ENCODE peak calls at places on chromosomes 4 and X, in seven cellular contexts. J is HCT116, W is GM12878, F is HEK293T, I is K562, S is H1, E is HepG2. R is an unnamed sample.

GRCh38 chrX:71489540-71489939 is 43.4 kb upstream of the OGT start:
- DNase-seq in J (no peak), F (no peak), S (no peak), I (no peak), W (no peak), E (no peak), R (no peak)

GRCh38 chr4:72330381-72330780 is 238.6 kb downstream of the ADAMTS3 start:
- DNase-seq in I (no peak), J (no peak), F (no peak), W (no peak), E (no peak), S (no peak), R (no peak)

GRCh38 chr4:146407669-146408084 is 114.1 kb downstream of the SLC10A7 start:
- DNase-seq in F (no peak), S (no peak), J (no peak), I (peak), W (no peak), E (no peak), R (no peak)

GRCh38 chr4:147968641-147969040 is 236.8 kb downstream of the ARHGAP10 start:
- DNase-seq in E (no peak), W (no peak), I (no peak), J (no peak), S (no peak), F (no peak), R (no peak)

GRCh38 chrX:86012188-86012587 is 35.2 kb downstream of the CHM start:
- DNase-seq in W (no peak), S (no peak), I (no peak), J (no peak), E (no peak), F (no peak), R (no peak)

GRCh38 chr4:6988016-6988715 is 55.0 kb upstream of the TADA2B start:
- DNase-seq in J (no peak), S (no peak), E (no peak), W (no peak), F (no peak), I (peak), R (no peak)

GRCh38 chr4:107011312-107011711 is 24.8 kb downstream of the DKK2 start:
- DNase-seq in I (no peak), W (no peak), E (no peak), J (no peak), F (no peak), S (no peak), R (no peak)

GRCh38 chr4:61079427-61079826 is 120.7 kb upstream of the ADGRL3 start:
- DNase-seq in W (no peak), E (no peak), S (no peak), I (no peak), J (no peak), F (no peak), R (no peak)

GRCh38 chr4:702618-703048 is 3.0 kb upstream of the PCGF3 start:
- DNase-seq in F (no peak), W (no peak), J (no peak), I (peak), S (no peak), E (no peak), R (no peak)

GRCh38 chr4:164081801-164082200 is 587.3 kb downstream of the TMA16 start:
- DNase-seq in I (no peak), E (no peak), F (no peak), S (no peak), W (no peak), J (no peak), R (no peak)

GRCh38 chr4:73707269-73707875 is 33.0 kb upstream of the CXCL8 start:
- DNase-seq in W (no peak), E (no peak), I (no peak), J (no peak), F (no peak), S (no peak), R (no peak)

GRCh38 chrX:38641197-38641596 is 79.9 kb downstream of the TSPAN7 start:
- DNase-seq in S (no peak), I (no peak), E (no peak), F (no peak), J (no peak), W (no peak), R (no peak)

GRCh38 chr4:4542824-4543485 is 1.1 kb upstream of the STX18 start:
- DNase-seq in E (peak), J (no peak), S (no peak), I (no peak), W (no peak), F (no peak), R (peak)
- TF ChIP-seq SP1 in E (no peak), J (no peak), S (no peak), I (no peak), W (no peak), F (no peak), R (no peak)

GRCh38 chr4:140092094-140092820 is 61.7 kb downstream of the MAML3 start:
- DNase-seq in S (peak), W (no peak), E (no peak), I (no peak), F (peak), J (no peak), R (peak)
- TF ChIP-seq SP1 in S (no peak), W (no peak), E (no peak), I (no peak), F (no peak), J (peak), R (no peak)

GRCh38 chrX:100975212-100975611 is 5.7 kb downstream of the ARL13A start:
- DNase-seq in J (no peak), S (no peak), F (no peak), I (no peak), W (no peak), E (no peak), R (no peak)

GRCh38 chrX:100984818-100985217 is 15.3 kb downstream of the ARL13A start:
- DNase-seq in E (no peak), W (no peak), J (no peak), F (no peak), I (no peak), S (no peak), R (no peak)

GRCh38 chrX:100980608-100981497 is 11.3 kb downstream of the ARL13A start:
- DNase-seq in E (peak), J (peak), F (no peak), I (no peak), S (no peak), W (no peak), R (no peak)

GRCh38 chrX:100976211-100976610 is 6.7 kb downstream of the ARL13A start:
- DNase-seq in E (no peak), J (no peak), I (no peak), W (no peak), S (no peak), F (no peak), R (no peak)

DNA sequence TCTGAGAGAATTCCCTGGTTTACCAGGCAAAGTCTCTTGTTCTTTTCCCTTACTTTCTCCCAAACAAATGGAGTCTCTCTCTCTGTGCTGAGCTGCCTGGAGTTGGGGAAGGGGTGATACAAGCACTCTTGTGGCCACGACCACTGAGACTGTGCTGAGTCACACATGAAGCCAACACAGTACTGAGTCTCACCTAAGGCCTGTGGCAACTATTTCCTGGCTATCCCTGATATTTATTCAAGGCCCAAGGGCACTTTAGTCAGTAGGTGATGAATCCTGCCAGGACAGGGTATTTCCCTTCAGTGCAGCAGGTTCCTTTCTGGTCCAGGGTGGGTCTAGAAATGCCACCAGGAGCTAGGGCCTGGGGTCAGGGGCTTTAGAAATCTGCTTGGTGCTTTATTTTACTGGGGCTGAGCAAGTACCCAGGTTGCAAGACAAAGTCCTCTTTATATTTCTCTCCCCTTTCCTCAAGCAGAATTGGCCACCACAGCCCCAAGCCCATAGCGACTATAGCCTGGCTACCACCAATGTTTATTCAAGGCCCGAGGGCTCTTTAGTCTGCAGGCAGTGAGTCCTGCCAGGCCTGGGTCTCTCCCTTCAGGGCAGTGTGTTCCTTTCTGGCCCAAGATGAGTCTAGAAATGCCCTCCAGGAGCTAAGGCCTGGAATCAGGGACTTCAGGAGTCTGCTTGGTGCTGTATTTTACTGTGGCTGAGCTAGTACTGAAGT is 10.5 kb downstream of the ARL13A start:
- DNase-seq in F (no peak), I (no peak), E (peak), S (no peak), W (no peak), J (no peak), R (no peak)
- TF ChIP-seq SP1 in F (no peak), I (no peak), E (no peak), S (no peak), W (no peak), J (no peak), R (no peak)

GRCh38 chrX:123422875-123423274 is 238.8 kb downstream of the GRIA3 start:
- DNase-seq in W (no peak), F (peak), J (no peak), E (peak), I (peak), S (no peak), R (peak)
- TF ChIP-seq SP1 in W (no peak), F (no peak), J (no peak), E (no peak), I (no peak), S (no peak), R (no peak)

GRCh38 chr4:14339715-14340114 is 662.6 kb upstream of the CPEB2 start:
- DNase-seq in S (no peak), J (no peak), W (no peak), E (no peak), F (no peak), I (no peak), R (no peak)

GRCh38 chr4:14335872-14336271 is 666.4 kb upstream of the CPEB2 start:
- DNase-seq in W (no peak), F (no peak), J (no peak), S (no peak), E (no peak), I (no peak), R (no peak)

GRCh38 chr4:14338866-14339265 is 663.4 kb upstream of the CPEB2 start:
- DNase-seq in F (no peak), J (no peak), E (no peak), I (no peak), S (no peak), W (no peak), R (no peak)

GRCh38 chr4:14336656-14337055 is 665.6 kb upstream of the CPEB2 start:
- DNase-seq in W (no peak), F (no peak), I (no peak), J (no peak), S (no peak), E (no peak), R (no peak)

DNA sequence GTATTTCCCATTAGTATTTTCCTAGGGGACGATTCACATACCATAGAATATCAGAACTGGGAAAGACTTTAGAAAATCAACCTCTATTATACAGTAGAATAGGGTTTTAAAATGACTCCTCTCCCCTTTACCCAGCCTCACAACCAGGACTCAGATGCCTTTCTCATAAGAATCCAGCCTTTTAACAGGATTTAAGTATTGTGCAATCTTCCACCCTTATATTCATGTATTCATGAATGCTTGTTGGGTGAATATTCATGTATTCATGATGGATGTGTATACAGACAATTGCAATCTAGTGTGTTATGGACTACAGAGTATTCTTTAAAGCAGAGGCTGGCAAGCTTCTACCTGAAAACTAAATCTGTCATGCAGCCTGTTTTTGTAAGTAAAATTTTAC is 664.1 kb upstream of the CPEB2 start:
- DNase-seq in I (no peak), S (no peak), J (no peak), E (no peak), W (no peak), F (no peak), R (no peak)
- TF ChIP-seq SP1 in I (no peak), S (no peak), J (no peak), E (no peak), W (no peak), F (no peak), R (no peak)

DNA sequence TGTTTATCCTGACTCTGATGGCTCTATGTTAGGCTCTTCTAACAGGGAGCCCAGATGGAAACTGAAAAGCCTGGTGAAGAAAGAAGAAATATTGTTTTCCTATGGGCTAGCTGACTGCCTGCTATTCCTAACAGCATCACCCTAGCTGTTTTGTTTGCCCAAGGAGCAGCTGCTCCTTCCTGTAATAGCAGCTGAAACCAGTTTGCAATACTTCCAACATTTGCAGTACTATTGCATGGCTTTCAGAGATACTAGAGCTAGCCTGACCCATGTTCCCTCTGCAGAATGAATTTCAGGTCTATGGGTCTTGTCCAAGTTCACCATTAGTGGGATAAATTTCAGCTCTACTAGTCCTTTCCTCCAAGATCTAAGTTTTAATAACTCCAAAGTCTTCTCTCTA is 495.2 kb downstream of the INPP4B start:
- DNase-seq in F (no peak), E (no peak), W (no peak), I (no peak), J (no peak), S (no peak), R (no peak)
- TF ChIP-seq SP1 in F (no peak), E (no peak), W (no peak), I (no peak), J (no peak), S (no peak), R (no peak)

GRCh38 chr4:168880087-168880675 is 129.9 kb downstream of the CBR4 start:
- DNase-seq in J (no peak), S (no peak), W (no peak), F (no peak), I (no peak), E (no peak), R (no peak)

GRCh38 chr4:168877407-168877778 is 132.7 kb downstream of the CBR4 start:
- DNase-seq in F (no peak), S (no peak), I (no peak), E (no peak), W (no peak), J (no peak), R (no peak)

GRCh38 chr4:168880811-168881595 is 129.1 kb downstream of the CBR4 start:
- DNase-seq in F (no peak), J (no peak), W (peak), S (no peak), I (no peak), E (peak), R (no peak)

GRCh38 chr4:168877779-168878491 is 132.1 kb downstream of the CBR4 start:
- DNase-seq in S (no peak), I (no peak), F (no peak), W (no peak), J (no peak), E (no peak), R (peak)

GRCh38 chr4:168879178-168879577 is 130.9 kb downstream of the CBR4 start:
- DNase-seq in I (no peak), J (no peak), E (no peak), S (no peak), F (no peak), W (no peak), R (no peak)
- TF ChIP-seq SP1 in I (no peak), J (no peak), E (no peak), S (no peak), F (no peak), W (no peak), R (no peak)

DNA sequence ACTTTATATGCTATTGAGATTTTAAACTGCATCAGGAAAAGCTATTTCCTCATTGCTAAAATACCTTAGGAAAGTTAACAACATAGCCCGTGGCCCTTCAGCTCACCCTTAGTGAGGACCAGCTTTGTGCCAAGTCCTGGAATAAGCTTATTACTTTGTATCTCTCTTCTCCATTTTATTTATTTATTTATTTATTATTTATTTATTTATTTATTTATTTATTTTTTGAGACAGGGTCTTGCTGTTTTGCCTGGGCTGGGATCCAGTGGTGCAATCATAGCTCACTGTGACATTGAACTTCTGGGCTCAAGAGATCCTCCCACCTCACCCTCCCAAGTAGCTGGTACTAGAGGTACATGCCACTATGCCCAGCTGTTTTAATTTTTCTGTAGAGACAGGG is 6.3 kb downstream of the RHOXF1 start:
- DNase-seq in E (no peak), I (no peak), W (no peak), S (no peak), J (no peak), F (no peak), R (no peak)
- TF ChIP-seq SP1 in E (no peak), I (no peak), W (no peak), S (no peak), J (no peak), F (no peak), R (no peak)

GRCh38 chrX:45515262-45516215 is 314.9 kb upstream of the DIPK2B start:
- DNase-seq in W (no peak), I (no peak), S (no peak), F (peak), J (peak), E (peak), R (peak)
- TF ChIP-seq SP1 in W (no peak), I (no peak), S (no peak), F (no peak), J (no peak), E (no peak), R (no peak)

DNA sequence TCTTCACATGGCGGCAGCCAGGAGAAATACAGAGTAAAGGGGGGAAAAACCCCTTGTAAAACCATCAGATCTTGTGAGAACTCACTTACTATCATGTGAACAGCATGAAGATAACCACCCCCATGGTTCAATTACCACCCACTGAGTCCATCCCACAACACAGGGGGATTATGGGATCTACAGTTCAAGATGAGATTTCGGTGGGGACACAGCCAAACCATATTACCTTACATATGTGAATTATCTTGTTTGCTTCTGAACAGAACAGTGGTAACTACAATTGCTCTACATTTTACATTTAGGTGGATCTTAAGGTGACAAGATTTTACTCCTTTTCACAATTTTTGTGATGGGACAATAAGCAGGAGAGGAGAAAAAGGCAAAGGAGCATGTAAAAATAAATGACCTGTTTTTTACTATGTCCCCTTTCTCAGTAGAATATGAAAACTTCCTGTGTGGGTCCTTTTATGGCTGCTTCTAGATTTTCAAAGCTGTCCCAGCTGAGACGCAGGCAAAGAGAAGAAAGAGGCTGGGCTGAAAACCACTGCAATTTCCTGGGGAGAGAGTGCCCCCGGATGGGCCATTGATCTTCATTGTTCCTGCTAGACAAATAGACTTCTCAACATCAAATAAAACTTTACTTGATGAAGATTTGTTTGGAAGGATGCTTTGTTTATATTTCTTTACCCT is 45.9 kb upstream of the PGM2 start:
- DNase-seq in E (peak), W (no peak), F (no peak), J (no peak), S (no peak), I (no peak), R (no peak)
- TF ChIP-seq SP1 in E (no peak), W (no peak), F (no peak), J (no peak), S (no peak), I (no peak), R (no peak)